ENCODE peak calls at places on chromosome 11, in eight cellular contexts. R is dorsolateral prefrontal cortex, I is neural progenitor cell, M is nephron progenitor cell, V is brain microvascular endothelial cell, Q is upper lobe of right lung, S is heart right ventricle, X is left ventricle myocardium inferior. G is an unnamed sample.

GRCh38 chr11:11148104-11148509 is 204.9 kb downstream of the CSNK2A3 start:
- DNase-seq in M (peak), X (peak), R (no peak), V (peak), Q (peak), S (peak), I (peak), G (no peak)

GRCh38 chr11:1479678-1480118 is 6.9 kb downstream of the MOB2 start:
- DNase-seq in S (no peak), M (no peak), X (peak), R (peak), V (no peak), I (no peak), Q (peak), G (no peak)

GRCh38 chr11:99268895-99269294 is 248.1 kb downstream of the CNTN5 start:
- DNase-seq in Q (no peak), X (no peak), S (no peak), V (no peak), R (no peak), M (no peak), I (no peak), G (no peak)

GRCh38 chr11:88103337-88104206 is 71.7 kb downstream of the RAB38 start:
- DNase-seq in R (no peak), S (no peak), M (peak), X (no peak), V (peak), I (peak), Q (peak), G (no peak)

GRCh38 chr11:128330203-128330602 is 257.2 kb downstream of the ETS1 start:
- DNase-seq in Q (no peak), V (no peak), M (no peak), X (no peak), R (no peak), S (no peak), I (no peak), G (no peak)

GRCh38 chr11:26765323-26765722 is 43.5 kb upstream of the SLC5A12 start:
- DNase-seq in S (no peak), R (no peak), Q (no peak), X (no peak), I (no peak), M (no peak), V (no peak), G (no peak)

GRCh38 chr11:105701098-105701497 is 91.2 kb downstream of the GRIA4 start:
- DNase-seq in S (no peak), R (no peak), X (no peak), I (no peak), V (no peak), Q (no peak), M (no peak), G (no peak)

GRCh38 chr11:2625183-2625582 is 74.6 kb downstream of the KCNQ1OT1 start:
- DNase-seq in Q (no peak), V (no peak), X (no peak), R (no peak), S (no peak), M (no peak), I (no peak), G (no peak)

GRCh38 chr11:35347173-35347878 is 72.0 kb downstream of the SLC1A2 start:
- DNase-seq in Q (no peak), M (no peak), S (no peak), I (no peak), X (no peak), R (no peak), V (no peak), G (no peak)

GRCh38 chr11:68749061-68749491 is 2.2 kb downstream of the TESMIN start:
- DNase-seq in V (peak), Q (no peak), I (no peak), S (no peak), X (no peak), R (no peak), M (no peak), G (no peak)

GRCh38 chr11:27087425-27087824 is 46.8 kb downstream of the BBOX1 start:
- DNase-seq in X (no peak), Q (no peak), S (no peak), I (no peak), V (peak), M (no peak), R (no peak), G (no peak)

GRCh38 chr11:113293936-113294335 is 20.4 kb upstream of the TTC12 start:
- DNase-seq in Q (no peak), V (no peak), R (no peak), I (no peak), S (no peak), X (no peak), M (no peak), G (no peak)

GRCh38 chr11:1387961-1388762 is 1.6 kb upstream of the BRSK2 start:
- DNase-seq in I (peak), V (no peak), Q (no peak), S (peak), X (no peak), M (peak), R (peak), G (no peak)

GRCh38 chr11:75456596-75456995 is 23.6 kb upstream of the KLHL35 start:
- DNase-seq in S (no peak), M (no peak), R (no peak), Q (no peak), X (no peak), I (no peak), V (no peak), G (no peak)

GRCh38 chr11:30936476-30936875 is 350.3 kb upstream of the MPPED2 start:
- DNase-seq in S (no peak), X (no peak), R (no peak), I (no peak), V (no peak), M (no peak), Q (no peak), G (no peak)

GRCh38 chr11:68461284-68461861 is 821 bp downstream of the PPP6R3 start:
- DNase-seq in M (no peak), X (no peak), V (no peak), I (no peak), S (no peak), Q (peak), R (peak), G (no peak)

GRCh38 chr11:19766206-19766605 is 53.6 kb downstream of the NAV2 start:
- DNase-seq in M (peak), S (no peak), R (no peak), X (no peak), Q (no peak), V (peak), I (peak), G (no peak)

GRCh38 chr11:29019960-29020683 is 911.9 kb downstream of the METTL15 start:
- DNase-seq in V (peak), R (no peak), S (no peak), M (peak), I (peak), Q (no peak), X (no peak), G (no peak)

GRCh38 chr11:123653405-123653996 is 923 bp downstream of the SCN3B start:
- DNase-seq in M (no peak), X (no peak), S (no peak), V (no peak), R (peak), I (no peak), Q (no peak), G (no peak)

GRCh38 chr11:2508793-2509192 is 64.0 kb downstream of the KCNQ1 start:
- DNase-seq in I (no peak), X (no peak), R (peak), V (no peak), Q (no peak), M (no peak), S (no peak), G (peak)

GRCh38 chr11:6240691-6241285 is 1.9 kb downstream of the CNGA4 start:
- DNase-seq in R (no peak), Q (no peak), V (no peak), M (no peak), X (no peak), S (no peak), I (no peak), G (no peak)

GRCh38 chr11:64400096-64400495 is 41.1 kb downstream of the RPS6KA4 start:
- DNase-seq in S (no peak), V (peak), I (no peak), R (no peak), X (no peak), M (no peak), Q (no peak), G (no peak)

GRCh38 chr11:15471709-15472404 is 357.1 kb downstream of the INSC start:
- DNase-seq in X (no peak), S (no peak), V (no peak), I (no peak), M (no peak), Q (no peak), R (no peak), G (no peak)

DNA sequence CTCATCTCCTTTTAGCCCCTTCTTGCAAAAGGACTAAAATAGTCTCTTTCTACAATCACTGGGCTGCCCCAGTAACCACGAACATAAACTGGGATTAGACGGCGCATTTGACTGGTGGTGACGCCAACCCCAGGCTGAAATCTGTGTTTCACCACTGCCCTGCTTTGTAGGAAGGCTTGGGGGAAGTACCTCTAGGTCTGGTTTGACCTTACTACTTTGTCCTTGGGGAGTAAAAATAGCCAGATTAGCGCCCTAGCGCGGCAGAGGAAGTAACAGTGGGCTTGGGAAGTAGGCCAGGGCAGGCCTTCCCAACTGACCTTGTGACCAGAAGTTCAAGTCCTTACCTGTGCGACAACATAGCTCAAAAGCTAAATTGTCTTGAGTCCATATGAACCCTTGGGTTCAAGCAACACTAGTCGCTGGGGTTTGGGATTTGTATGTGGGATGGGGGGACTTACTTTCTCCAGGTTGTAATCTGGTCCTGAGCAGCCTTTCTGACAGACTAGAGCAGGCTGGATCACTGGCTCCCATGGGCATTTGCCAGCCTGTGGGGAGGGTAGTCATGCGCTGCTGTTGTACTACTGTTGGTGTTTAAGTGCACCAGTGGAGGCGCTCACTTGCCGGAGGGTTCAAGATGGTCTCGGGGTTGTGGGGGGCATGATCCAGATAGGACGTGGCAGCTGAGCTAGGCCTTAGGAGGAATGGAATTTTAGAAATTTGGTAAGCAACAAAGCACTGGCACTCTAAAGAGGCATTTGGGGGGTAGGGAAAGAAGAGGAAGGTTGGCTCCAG is 953 bp upstream of the PACS1 start:
- DNase-seq in V (peak), X (peak), M (no peak), S (no peak), Q (no peak), R (no peak), I (no peak), G (no peak)
- TF ChIP-seq CTCF in V (peak), X (no peak), M (no peak), S (no peak), Q (peak), R (no peak), I (peak), G (no peak)

DNA sequence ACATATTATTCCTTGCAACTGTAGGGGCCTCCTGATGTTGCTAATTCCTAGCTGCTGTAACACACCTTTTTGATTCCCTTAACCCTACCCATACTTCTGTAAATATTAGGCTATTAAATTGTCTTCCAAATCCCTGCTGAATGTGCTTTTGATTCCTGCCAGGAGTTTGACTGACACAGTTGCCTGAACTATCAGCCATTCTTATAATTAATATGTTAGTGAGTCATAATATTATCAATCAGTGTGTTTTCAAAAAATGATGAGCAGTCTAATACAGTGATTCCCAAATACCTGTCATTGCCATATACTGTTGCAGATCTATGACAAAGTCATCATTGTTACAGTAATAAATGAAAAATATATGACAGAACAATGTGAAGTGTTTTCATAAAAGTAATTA is 15.9 kb upstream of the FANCF start:
- DNase-seq in I (no peak), M (no peak), R (no peak), S (no peak), X (no peak), Q (no peak), V (no peak), G (no peak)
- TF ChIP-seq CTCF in I (no peak), M (no peak), R (no peak), S (no peak), X (no peak), Q (no peak), V (no peak), G (no peak)

GRCh38 chr11:8035225-8035846 is 45.7 kb upstream of the TUB start:
- DNase-seq in S (peak), V (no peak), I (no peak), R (no peak), X (peak), Q (no peak), M (no peak), G (peak)
- TF ChIP-seq CTCF in S (no peak), V (no peak), I (no peak), R (no peak), X (no peak), Q (no peak), M (no peak), G (no peak)

GRCh38 chr11:45094958-45095690 is 51.3 kb upstream of the PRDM11 start:
- DNase-seq in I (no peak), S (peak), R (no peak), Q (no peak), V (no peak), M (no peak), X (no peak), G (peak)

GRCh38 chr11:45096636-45097035 is 49.8 kb upstream of the PRDM11 start:
- DNase-seq in Q (no peak), S (no peak), R (no peak), M (no peak), V (no peak), X (no peak), I (no peak), G (peak)

GRCh38 chr11:45097721-45098493 is 48.5 kb upstream of the PRDM11 start:
- DNase-seq in Q (no peak), I (peak), R (no peak), S (peak), V (peak), M (peak), X (no peak), G (peak)

GRCh38 chr11:45093761-45094455 is 52.5 kb upstream of the PRDM11 start:
- DNase-seq in S (no peak), Q (no peak), R (no peak), I (no peak), X (no peak), M (no peak), V (no peak), G (peak)

DNA sequence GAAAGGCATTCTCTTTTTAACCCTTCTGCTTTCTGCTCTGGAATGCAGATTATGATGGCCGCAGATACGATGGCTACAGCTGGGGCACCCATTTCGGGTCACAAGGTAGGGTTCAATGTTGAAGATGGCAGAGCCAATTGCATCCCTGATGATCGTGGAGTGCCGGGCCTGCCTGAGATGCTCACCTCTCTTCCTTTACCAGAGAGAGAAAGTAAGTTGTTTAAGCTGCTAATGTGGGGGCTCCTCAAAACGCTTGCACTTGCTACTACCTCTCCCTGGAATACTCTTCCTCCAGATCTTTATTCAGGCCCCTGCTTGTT is 50.8 kb upstream of the PRDM11 start:
- DNase-seq in I (no peak), V (no peak), S (no peak), M (no peak), X (no peak), Q (no peak), R (no peak), G (peak)
- TF ChIP-seq CTCF in I (no peak), V (no peak), S (no peak), M (no peak), X (no peak), Q (no peak), R (no peak), G (no peak)

GRCh38 chr11:121757480-121758125 is 304.8 kb upstream of the SORL1-AS1 start:
- DNase-seq in Q (no peak), M (no peak), V (no peak), R (no peak), I (no peak), X (no peak), S (no peak), G (no peak)
- TF ChIP-seq CTCF in Q (no peak), M (no peak), V (no peak), R (no peak), I (no peak), X (no peak), S (no peak), G (no peak)

DNA sequence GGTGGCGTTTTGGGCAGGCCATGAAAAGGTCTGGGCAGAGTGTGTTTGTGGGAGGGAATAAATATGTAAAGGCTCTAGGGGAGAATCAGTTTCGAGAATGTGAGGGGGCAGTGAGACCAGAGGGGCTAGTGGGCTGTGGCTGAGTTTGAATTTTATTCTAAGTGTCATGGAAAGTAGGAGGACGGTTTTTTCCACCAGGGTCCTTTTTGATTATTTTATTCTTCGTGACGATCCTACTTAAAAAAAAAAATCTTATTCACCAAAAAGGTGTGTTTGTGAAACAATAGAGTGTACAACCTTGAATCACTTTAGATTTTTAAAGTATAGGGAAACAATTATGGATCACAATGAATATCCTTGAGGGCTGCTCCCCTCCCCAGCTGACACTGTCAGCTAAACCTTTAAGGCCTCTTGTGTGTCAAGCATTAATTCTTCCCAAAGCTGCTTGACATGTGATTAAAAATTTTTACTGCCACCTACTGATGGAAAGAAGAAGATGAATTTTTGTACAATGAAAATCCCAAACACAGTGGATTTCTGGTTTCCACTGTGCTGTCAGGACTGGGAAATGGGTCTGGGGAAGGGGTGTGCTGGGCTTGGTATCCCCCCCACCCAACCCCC is 107.5 kb upstream of the OR4B1 start:
- DNase-seq in R (no peak), M (no peak), X (no peak), S (no peak), Q (no peak), V (no peak), I (peak), G (no peak)
- TF ChIP-seq CTCF in R (peak), M (no peak), X (peak), S (no peak), Q (peak), V (peak), I (peak), G (peak)

DNA sequence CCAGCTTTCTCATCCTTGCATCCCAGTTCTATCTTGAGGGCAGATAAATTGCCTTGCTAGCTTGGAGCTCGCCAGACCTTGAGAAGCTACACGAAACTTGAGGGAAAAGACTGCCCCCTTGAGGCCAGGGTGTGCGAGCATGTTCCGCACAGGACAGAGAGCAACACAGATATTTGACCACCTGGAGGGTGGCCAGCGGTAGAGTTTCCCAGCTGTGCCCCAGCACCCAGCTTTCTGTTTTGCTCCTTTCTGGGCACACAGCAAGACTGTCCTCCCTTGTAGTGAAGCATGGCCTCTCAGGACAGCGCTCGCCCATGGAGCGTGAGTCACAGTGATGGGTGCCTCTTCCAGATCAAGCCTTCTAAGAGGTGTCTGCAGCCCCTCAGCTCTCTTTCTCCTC is 23.5 kb downstream of the SPATA19 start:
- DNase-seq in I (peak), R (peak), M (peak), Q (no peak), S (peak), X (peak), V (no peak), G (no peak)
- TF ChIP-seq CTCF in I (peak), R (peak), M (peak), Q (peak), S (peak), X (peak), V (peak), G (peak)

GRCh38 chr11:119897046-119897440 is 168.0 kb upstream of the NECTIN1 start:
- DNase-seq in I (no peak), S (no peak), M (no peak), Q (no peak), R (no peak), X (no peak), V (no peak), G (no peak)
- TF ChIP-seq CTCF in I (no peak), S (no peak), M (no peak), Q (no peak), R (no peak), X (no peak), V (no peak), G (no peak)

GRCh38 chr11:94602430-94603372 is 35.5 kb downstream of the PIWIL4 start:
- DNase-seq in M (no peak), V (peak), I (no peak), Q (peak), S (peak), X (peak), R (peak), G (no peak)
- TF ChIP-seq CTCF in M (no peak), V (no peak), I (no peak), Q (peak), S (peak), X (peak), R (no peak), G (no peak)

DNA sequence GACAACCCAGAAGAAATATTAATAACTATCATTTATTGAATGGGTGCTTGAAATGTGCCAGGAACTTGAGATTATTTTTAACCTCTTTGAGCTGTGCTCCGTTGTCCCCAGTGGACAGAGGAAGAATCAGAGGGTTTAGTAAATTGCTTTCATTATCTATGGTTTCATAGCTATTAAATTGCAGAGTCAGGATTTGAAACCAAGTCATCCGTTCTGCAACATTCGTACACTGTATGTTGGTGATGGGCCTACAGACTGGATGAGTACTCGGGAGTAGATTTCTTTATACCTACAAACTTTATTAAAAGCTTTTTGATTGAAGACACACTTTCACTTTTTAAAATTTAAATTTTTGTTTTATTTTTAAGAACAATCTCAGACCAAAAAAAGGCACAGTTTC is 4.9 kb downstream of the HSD17B12 start:
- DNase-seq in I (no peak), R (no peak), S (no peak), Q (no peak), X (no peak), V (no peak), M (no peak), G (no peak)
- TF ChIP-seq CTCF in I (no peak), R (no peak), S (no peak), Q (no peak), X (peak), V (peak), M (no peak), G (peak)

G was measured in type B pancreatic cell.